ENCODE peak calls at places on chromosomes 7 and 10, in eight cellular contexts. U is testis; Z is mammary epithelial cell; L is keratinocyte; N is CD4-positive, CD25-positive, alpha-beta regulatory T cell; D is SJCRH30; E is HCT116; T is psoas muscle. Q is an unnamed sample.

GRCh38 chr7:80392229-80393169 is 119.4 kb downstream of the GNAT3 start:
- DNase-seq in U (no peak), Z (peak; percentile 11), L (no peak), N (no peak), D (no peak), E (peak; percentile 7), T (no peak), Q (peak; percentile 69)

GRCh38 chr7:128055668-128056067 is 24.4 kb upstream of the LRRC4 start:
- DNase-seq in U (no peak), Z (no peak), L (no peak), N (no peak), D (no peak), E (no peak), T (no peak), Q (no peak)

GRCh38 chr10:132096223-132096622 is 30.5 kb downstream of the JAKMIP3 start:
- DNase-seq in U (no peak), Z (peak; percentile 77), L (no peak), N (no peak), D (peak; percentile 25), E (peak; percentile 29), T (no peak), Q (no peak)

GRCh38 chr10:32318476-32318896 is 28.5 kb downstream of the EPC1 start:
- DNase-seq in U (no peak), Z (no peak), L (no peak), N (no peak), D (no peak), E (no peak), T (no peak), Q (no peak)

GRCh38 chr7:154744226-154744860 is 258.6 kb downstream of the PAXIP1 start:
- DNase-seq in U (peak; percentile 58), Z (no peak), L (no peak), N (no peak), D (peak; percentile 40), E (no peak), T (no peak), Q (peak; percentile 53)

GRCh38 chr10:120508966-120509365 is 51.9 kb downstream of the PLPP4 start:
- DNase-seq in U (no peak), Z (peak; percentile 40), L (peak; percentile 75), N (no peak), D (no peak), E (no peak), T (no peak), Q (no peak)

GRCh38 chr7:96346291-96346953 is 24.5 kb upstream of the SLC25A13 start:
- DNase-seq in U (no peak), Z (no peak), L (no peak), N (no peak), D (no peak), E (no peak), T (no peak), Q (no peak)

GRCh38 chr7:50317221-50317678 is 12.7 kb downstream of the IKZF1 start:
- DNase-seq in U (no peak), Z (no peak), L (no peak), N (peak; percentile 84), D (no peak), E (no peak), T (no peak), Q (no peak)

GRCh38 chr10:642186-642890 is 47.1 kb downstream of the DIP2C start:
- DNase-seq in U (no peak), Z (no peak), L (no peak), N (no peak), D (no peak), E (no peak), T (no peak), Q (no peak)

GRCh38 chr10:123889821-123890220 is 1.8 kb downstream of the CPXM2 start:
- DNase-seq in U (no peak), Z (no peak), L (no peak), N (no peak), D (no peak), E (no peak), T (no peak), Q (no peak)

GRCh38 chr7:4861227-4861626 is 603 bp downstream of the PAPOLB start:
- DNase-seq in U (no peak), Z (no peak), L (no peak), N (no peak), D (no peak), E (no peak), T (no peak), Q (no peak)

GRCh38 chr10:43971306-43971705 is 322.6 kb upstream of the ZNF32 start:
- DNase-seq in U (no peak), Z (no peak), L (no peak), N (no peak), D (no peak), E (no peak), T (no peak), Q (no peak)

GRCh38 chr7:158375034-158375433 is 212.6 kb downstream of the PTPRN2 start:
- DNase-seq in U (no peak), Z (no peak), L (no peak), N (no peak), D (no peak), E (no peak), T (no peak), Q (no peak)

GRCh38 chr10:62456611-62457101 is 82.5 kb downstream of the ZNF365 start:
- DNase-seq in U (no peak), Z (no peak), L (no peak), N (no peak), D (peak; percentile 85), E (no peak), T (no peak), Q (no peak)

GRCh38 chr10:28704771-28705170 is 27.4 kb downstream of the BAMBI start:
- DNase-seq in U (no peak), Z (no peak), L (no peak), N (no peak), D (no peak), E (no peak), T (no peak), Q (no peak)

GRCh38 chr7:148031816-148032215 is 558.8 kb upstream of the C7orf33 start:
- DNase-seq in U (no peak), Z (no peak), L (no peak), N (no peak), D (no peak), E (no peak), T (no peak), Q (no peak)

GRCh38 chr7:4189151-4189570 is 492.9 kb upstream of the FOXK1 start:
- DNase-seq in U (peak; percentile 44), Z (peak; percentile 96), L (peak; percentile 94), N (no peak), D (no peak), E (no peak), T (peak; percentile 82), Q (peak; percentile 72)

GRCh38 chr10:972763-973162 is 15.5 kb upstream of the GTPBP4 start:
- DNase-seq in U (no peak), Z (no peak), L (no peak), N (no peak), D (no peak), E (no peak), T (no peak), Q (no peak)

GRCh38 chr7:28315565-28316420 is 96.5 kb upstream of the CREB5 start:
- DNase-seq in U (no peak), Z (peak; percentile 74), L (no peak), N (no peak), D (no peak), E (no peak), T (peak; percentile 37), Q (no peak)

DNA sequence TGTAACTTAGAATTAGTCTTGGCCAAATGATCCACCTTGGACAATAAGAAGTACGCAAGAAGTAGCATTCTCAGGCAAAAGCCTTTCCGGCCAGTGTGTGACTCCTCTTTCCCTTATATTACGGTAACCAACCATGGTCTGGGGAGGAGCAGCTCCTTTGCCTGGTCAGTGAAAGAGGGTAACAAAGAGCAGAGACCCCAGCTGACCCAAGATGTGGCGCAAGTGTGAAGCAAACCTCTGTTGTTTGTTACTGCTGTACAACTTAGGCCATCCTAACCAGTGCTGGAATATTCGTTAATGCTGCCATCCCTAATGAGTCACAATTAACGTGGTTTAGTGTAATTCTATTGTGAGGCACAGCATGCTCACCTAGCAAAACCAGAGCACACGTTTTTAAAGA is 44.0 kb downstream of the HIPK2 start:
- DNase-seq in U (no peak), Z (no peak), L (no peak), N (no peak), D (no peak), E (no peak), T (no peak), Q (no peak)
- H3K4me1 ChIP-seq in U (peaks cover 22% of the 10 kb centered on the region), Z (peaks cover 52% of the 10 kb centered on the region), L (peaks cover 38% of the 10 kb centered on the region), N (peaks cover 13% of the 10 kb centered on the region), D (peaks cover 18% of the 10 kb centered on the region), E (peaks cover 26% of the 10 kb centered on the region), T (peaks cover 89% of the 10 kb centered on the region), Q (peaks cover 3% of the 10 kb centered on the region)

DNA sequence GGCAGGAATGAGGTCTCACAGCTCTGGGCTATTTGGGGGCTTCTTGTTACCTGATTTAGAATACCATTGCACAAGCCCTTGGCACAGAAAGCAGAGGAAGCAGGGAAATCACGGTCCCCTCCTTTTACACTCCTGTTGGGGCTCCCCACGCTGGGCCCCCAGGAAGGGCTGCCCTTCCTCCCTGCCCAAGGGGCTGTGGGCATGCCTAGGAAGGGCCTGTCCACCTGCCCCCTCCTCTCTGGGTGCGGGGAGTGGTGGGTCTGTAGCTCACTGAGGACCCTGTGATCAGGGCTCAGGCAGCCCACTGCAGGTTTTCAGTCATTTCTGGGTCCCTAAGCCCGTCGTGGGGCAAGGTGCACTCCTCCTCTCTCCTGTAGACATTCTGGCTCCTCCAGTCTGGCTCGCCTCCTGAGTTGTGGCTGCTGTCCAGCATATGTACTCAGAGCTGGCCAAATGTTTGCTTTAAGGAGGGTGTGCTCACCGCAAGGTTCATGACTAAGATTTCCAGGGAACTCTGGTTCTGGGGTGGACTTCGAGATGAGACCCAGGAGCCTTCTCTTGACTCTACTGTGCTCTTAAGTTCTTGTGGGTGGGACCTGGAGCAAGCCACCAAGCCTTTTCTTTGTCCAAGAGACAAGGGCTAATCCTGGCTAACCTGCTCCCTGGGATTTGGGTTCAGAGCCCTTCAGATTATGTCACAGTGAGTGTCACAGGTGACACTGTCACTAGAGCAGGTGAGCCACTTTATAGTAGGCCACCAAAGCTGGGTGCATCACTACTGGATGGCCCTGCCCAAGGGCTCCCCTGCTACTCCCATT is 56.0 kb downstream of the TACR2 start:
- DNase-seq in U (peak; percentile 67), Z (peak; percentile 88), L (no peak), N (no peak), D (no peak), E (no peak), T (peak; percentile 80), Q (no peak)
- H3K4me1 ChIP-seq in U (no peaks in the 10 kb centered on the region), Z (peaks cover 43% of the 10 kb centered on the region), L (peaks cover 53% of the 10 kb centered on the region), N (peaks cover 27% of the 10 kb centered on the region), D (no peaks in the 10 kb centered on the region), E (no peaks in the 10 kb centered on the region), T (peaks cover 59% of the 10 kb centered on the region), Q (peaks cover 15% of the 10 kb centered on the region)

GRCh38 chr10:71963756-71964668 is at the start of gene CHST3:
- DNase-seq in U (peak; percentile 69), Z (peak; percentile 54), L (no peak), N (no peak), D (peak; percentile 41), E (no peak), T (peak; percentile 79), Q (peak; percentile 60)
- H3K4me1 ChIP-seq in U (peaks cover 36% of the 10 kb centered on the region), Z (peaks cover 31% of the 10 kb centered on the region), L (peaks cover 37% of the 10 kb centered on the region), N (peaks cover 14% of the 10 kb centered on the region), D (peaks cover 5% of the 10 kb centered on the region), E (peaks cover 52% of the 10 kb centered on the region), T (peaks cover 21% of the 10 kb centered on the region), Q (peaks cover 14% of the 10 kb centered on the region)

DNA sequence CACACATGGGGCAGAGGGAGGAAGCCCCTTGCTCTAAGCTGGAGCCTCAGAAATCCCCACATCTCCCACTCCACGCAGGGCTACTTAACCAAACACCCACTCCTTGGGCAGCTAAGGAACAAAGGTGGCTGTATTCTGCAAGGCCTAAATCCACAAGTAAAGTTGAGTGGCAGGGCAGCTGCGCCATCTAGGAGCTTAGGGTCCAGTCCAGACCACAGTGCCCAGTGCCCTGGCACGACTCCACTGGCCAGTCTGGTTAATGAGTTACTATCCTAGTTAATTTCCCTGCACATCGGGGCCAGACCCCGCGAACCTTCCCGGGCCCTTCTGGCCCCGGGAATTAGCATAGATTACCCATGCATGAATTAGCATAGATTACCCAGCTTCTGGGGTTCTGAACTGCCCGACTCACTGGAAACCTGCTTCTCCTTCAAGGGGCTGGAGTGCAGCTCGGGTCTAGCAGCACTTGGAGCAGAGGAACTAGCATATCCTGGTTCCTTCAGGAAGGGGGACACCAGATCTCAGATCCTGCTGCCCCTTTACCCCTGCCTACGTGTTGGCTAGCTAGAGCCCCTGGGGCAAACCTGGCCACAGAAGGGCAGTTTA is 3.2 kb upstream of the EMX2 start:
- DNase-seq in U (no peak), Z (no peak), L (no peak), N (no peak), D (no peak), E (no peak), T (no peak), Q (peak; percentile 76)
- H3K4me1 ChIP-seq in U (peaks cover 15% of the 10 kb centered on the region), Z (peaks cover 23% of the 10 kb centered on the region), L (peaks cover 10% of the 10 kb centered on the region), N (peaks cover 11% of the 10 kb centered on the region), D (peaks cover 3% of the 10 kb centered on the region), E (peaks cover 6% of the 10 kb centered on the region), T (peaks cover 10% of the 10 kb centered on the region), Q (peaks cover 9% of the 10 kb centered on the region)

Q was measured in right lobe of liver.